ENCODE peak calls at places on chromosomes 1 and 21, in six cellular contexts. D, F, K, A, U and X are unnamed samples.

GRCh38 chr1:108551157-108551862 is 8.6 kb upstream of the EEIG2 start:
- DNase-seq in D (no peak), A (no peak), K (no peak), U (no peak), F (no peak), X (no peak)

GRCh38 chr1:22584001-22584557 is 20.8 kb downstream of the EPHA8 start:
- DNase-seq in D (no peak), U (no peak), A (no peak), K (no peak), F (no peak), X (no peak)

GRCh38 chr21:17660449-17660848 is 47.7 kb upstream of the BTG3 start:
- DNase-seq in D (no peak), F (no peak), U (no peak), K (no peak), A (no peak), X (no peak)

GRCh38 chr1:178051071-178051470 is 42.8 kb upstream of the RASAL2 start:
- DNase-seq in K (no peak), A (no peak), U (no peak), D (no peak), F (no peak), X (no peak)

GRCh38 chr1:244303610-244303969 is 148.1 kb downstream of the ADSS2 start:
- DNase-seq in D (no peak), A (no peak), K (no peak), U (no peak), F (no peak), X (no peak)

GRCh38 chr1:206606867-206607266 is 5.4 kb downstream of the EIF2D start:
- DNase-seq in F (no peak), A (no peak), D (no peak), K (peak; percentile 36), U (no peak), X (peak; percentile 51)

GRCh38 chr1:115677172-115677542 is 35.4 kb downstream of the VANGL1 start:
- DNase-seq in F (no peak), U (no peak), K (no peak), A (no peak), D (no peak), X (peak; percentile 64)

GRCh38 chr1:82759035-82759434 is 958.3 kb downstream of the ADGRL2 start:
- DNase-seq in U (no peak), F (no peak), K (no peak), A (peak; percentile 10), D (no peak), X (no peak)

GRCh38 chr1:5662362-5663126 is 329.7 kb downstream of the NPHP4 start:
- DNase-seq in K (no peak), A (no peak), D (no peak), U (no peak), F (no peak), X (no peak)

GRCh38 chr1:227728059-227728891 is 6.8 kb downstream of the JMJD4 start:
- DNase-seq in K (peak; percentile 78), A (peak; percentile 80), U (peak; percentile 41), D (peak; percentile 45), F (no peak), X (peak; percentile 86)

GRCh38 chr1:165847486-165847885 is 20.1 kb downstream of the UCK2 start:
- DNase-seq in A (no peak), D (no peak), K (no peak), F (no peak), U (no peak), X (no peak)

GRCh38 chr1:160544647-160545046 is 21.6 kb upstream of the SLAMF6 start:
- DNase-seq in D (no peak), A (no peak), U (no peak), K (peak; percentile 47), F (no peak), X (no peak)

GRCh38 chr1:102588536-102588935 is 519.8 kb downstream of the COL11A1 start:
- DNase-seq in U (no peak), D (no peak), A (no peak), K (no peak), F (no peak), X (no peak)